ENCODE peak calls at places on chromosomes 2 and 18, in four cellular contexts. Y is kidney, B is HepG2, R is hepatocyte. Z is an unnamed sample. For H3K4me1, the result is how much of the 10 kb centered on the place peaks cover.

GRCh38 chr2:173215316-173215715 is 139.4 kb upstream of the CDCA7 start:
- DNase-seq in Y (no peak), B (no peak), R (no peak), Z (no peak)

GRCh38 chr2:88601302-88601701 is 26.0 kb downstream of the EIF2AK3 start:
- DNase-seq in Y (no peak), B (no peak), R (peak), Z (no peak)

GRCh38 chr2:121722479-121722878 is 14.2 kb downstream of the NIFK start:
- DNase-seq in Y (no peak), B (no peak), R (no peak), Z (peak)

GRCh38 chr2:201908901-201909300 is 102.6 kb downstream of the CDK15 start:
- DNase-seq in Y (no peak), B (no peak), R (no peak), Z (no peak)

GRCh38 chr18:10122116-10122515 is 208.3 kb downstream of the VAPA start:
- DNase-seq in Y (no peak), B (no peak), R (peak), Z (peak)

GRCh38 chr2:56127773-56128170 is 56.0 kb upstream of the CCDC85A start:
- DNase-seq in Y (no peak), B (no peak), R (no peak), Z (no peak)

GRCh38 chr2:179991344-179991743 is 15.8 kb downstream of the CWC22 start:
- DNase-seq in Y (no peak), B (no peak), R (no peak), Z (no peak)

GRCh38 chr2:240554767-240555493 is 2.9 kb downstream of the ANKMY1 start:
- DNase-seq in Y (no peak), B (no peak), R (no peak), Z (no peak)

GRCh38 chr2:69248232-69248631 is 138.8 kb downstream of the GFPT1 start:
- DNase-seq in Y (no peak), B (no peak), R (no peak), Z (no peak)

GRCh38 chr18:32287873-32288272 is 98.0 kb downstream of the MEP1B start:
- DNase-seq in Y (no peak), B (no peak), R (no peak), Z (no peak)

GRCh38 chr2:39059366-39059952 is 61.4 kb downstream of the SOS1 start:
- DNase-seq in Y (no peak), B (peak), R (peak), Z (peak)

GRCh38 chr2:184780944-184781343 is 182.6 kb downstream of the ZNF804A start:
- DNase-seq in Y (no peak), B (no peak), R (no peak), Z (no peak)

GRCh38 chr2:119724656-119725485 is 34.9 kb upstream of the PTPN4 start:
- DNase-seq in Y (no peak), B (no peak), R (no peak), Z (no peak)

GRCh38 chr18:48129621-48130082 is 199.2 kb upstream of the SMAD2 start:
- DNase-seq in Y (no peak), B (no peak), R (no peak), Z (no peak)

GRCh38 chr2:2825516-2826208 is 494.6 kb upstream of the MYT1L start:
- DNase-seq in Y (no peak), B (no peak), R (no peak), Z (no peak)

DNA sequence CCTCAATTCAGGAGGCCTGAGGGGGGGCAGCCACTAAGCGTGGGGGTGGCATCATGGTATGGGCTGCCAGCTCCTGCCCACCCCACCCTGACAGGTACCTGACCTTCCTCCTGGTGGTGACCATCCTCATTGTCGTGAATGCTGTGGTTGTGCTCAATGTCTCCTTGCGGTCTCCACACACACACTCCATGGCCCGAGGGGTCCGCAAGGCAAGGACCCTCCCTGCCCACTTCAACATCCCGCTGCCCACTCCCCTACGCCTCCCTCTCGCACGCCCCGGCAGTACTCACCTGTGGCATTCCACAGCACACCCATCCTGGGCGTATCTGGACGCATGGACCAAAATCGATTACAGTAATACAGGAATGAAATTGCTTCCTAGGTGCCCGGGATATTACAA is 4.0 kb downstream of the CHRNG start:
- DNase-seq in Y (no peak), B (no peak), R (no peak), Z (no peak)
- H3K4me1 ChIP-seq in Y (under half), B (under half), R (under half), Z (under half)

GRCh38 chr18:76689646-76690264 is 132.6 kb upstream of the ZNF236 start:
- DNase-seq in Y (no peak), B (no peak), R (no peak), Z (peak)
- TF ChIP-seq CTCF in Y (no peak), B (no peak), R (no peak), Z (peak)

GRCh38 chr2:41967426-41968181 is 80.2 kb upstream of the PKDCC start:
- DNase-seq in Y (peak), B (no peak), R (no peak), Z (no peak)
- H3K4me1 ChIP-seq in Y (under half), B (under half), R (under half), Z (under half)

DNA sequence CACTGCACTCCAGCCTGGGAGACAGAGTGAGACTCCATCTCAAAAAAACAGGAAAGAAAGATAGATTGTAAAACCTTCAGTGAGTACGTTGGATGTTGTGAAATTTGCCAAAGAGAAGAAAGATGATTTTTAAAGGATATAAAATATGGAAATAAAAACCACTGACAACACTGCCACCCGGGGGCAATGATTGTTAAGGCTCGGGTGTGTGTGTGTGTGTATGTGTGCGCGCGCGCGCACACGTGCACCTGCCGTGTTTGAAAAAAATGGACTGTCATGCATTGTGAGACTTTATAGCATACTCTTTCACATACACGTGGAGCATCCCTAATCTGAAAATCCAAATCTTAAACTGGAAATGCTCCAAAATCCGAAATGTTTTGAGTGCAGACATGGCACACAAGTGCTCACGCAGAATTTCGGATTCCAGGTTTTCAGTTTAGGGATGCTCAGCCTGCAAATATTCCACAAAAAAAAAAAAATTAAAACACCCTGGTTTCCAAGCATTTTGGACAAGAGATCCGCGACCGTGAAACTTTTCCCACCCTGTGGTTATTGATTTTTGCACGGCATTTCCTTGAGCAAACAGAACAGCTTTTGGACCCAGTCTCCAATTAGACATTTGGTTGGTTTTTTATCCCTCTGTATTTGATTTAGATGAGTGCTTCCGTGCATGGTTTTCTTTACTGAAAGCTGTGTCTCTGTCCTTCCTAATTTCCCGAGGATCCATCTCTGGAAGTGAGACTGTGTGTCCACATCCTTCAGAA is 269.2 kb downstream of the AGAP1 start:
- DNase-seq in Y (no peak), B (peak), R (no peak), Z (no peak)
- TF ChIP-seq CTCF in Y (no peak), B (peak), R (no peak), Z (no peak)

Z was measured in foreskin keratinocyte.